ENCODE peak calls at places on chromosomes 6 and 20, in nine cellular contexts. D is AG08395; W is RKO; L is effector CD4-positive, alpha-beta T cell; Y is brain microvascular endothelial cell; T is lung; I is SHP77; M is SW480; N is EH. S is an unnamed sample.

GRCh38 chr20:64165866-64166600 is 1.8 kb downstream of the MYT1 start:
- DNase-seq in D (no peak), W (no peak), Y (no peak), I (no peak), L (no peak), M (no peak), N (no peak), T (no peak), S (peak)

GRCh38 chr6:27049863-27050781 is 197.4 kb upstream of the PRSS16 start:
- DNase-seq in I (no peak), N (no peak), Y (no peak), L (no peak), M (no peak), T (peak), D (no peak), W (no peak), S (no peak)

GRCh38 chr6:18551228-18551627 is 164.1 kb downstream of the RNF144B start:
- DNase-seq in W (peak), L (no peak), Y (peak), M (no peak), D (peak), I (no peak), N (peak), T (no peak), S (no peak)

GRCh38 chr6:64580346-64580745 is 944.7 kb downstream of the PHF3 start:
- DNase-seq in L (no peak), Y (no peak), I (no peak), N (no peak), D (no peak), M (no peak), W (peak), T (no peak), S (no peak)

GRCh38 chr20:11591965-11592364 is 325.7 kb upstream of the BTBD3 start:
- DNase-seq in M (no peak), L (no peak), N (no peak), D (no peak), W (no peak), T (no peak), Y (no peak), I (no peak), S (no peak)

GRCh38 chr20:53298900-53299299 is 294.7 kb downstream of the ZNF217 start:
- DNase-seq in M (no peak), T (no peak), Y (no peak), D (no peak), W (no peak), N (no peak), L (no peak), I (no peak), S (no peak)

GRCh38 chr20:6692566-6693168 is 74.8 kb upstream of the BMP2 start:
- DNase-seq in T (no peak), W (no peak), N (no peak), M (no peak), D (no peak), L (no peak), Y (no peak), I (peak), S (no peak)

GRCh38 chr6:41901882-41902519 is 6.8 kb upstream of the USP49 start:
- DNase-seq in I (no peak), N (peak), T (no peak), M (peak), D (no peak), Y (no peak), L (peak), W (no peak), S (no peak)

GRCh38 chr20:20369353-20370086 is 1.6 kb downstream of the INSM1 start:
- DNase-seq in W (no peak), T (no peak), N (no peak), Y (no peak), D (no peak), I (peak), M (peak), L (no peak), S (no peak)

GRCh38 chr6:168004945-168005344 is 7.5 kb downstream of the KIF25 start:
- DNase-seq in I (no peak), L (no peak), D (no peak), M (no peak), W (no peak), N (no peak), T (no peak), Y (no peak), S (no peak)

GRCh38 chr6:121858976-121859375 is 423.5 kb downstream of the GJA1 start:
- DNase-seq in I (no peak), N (no peak), T (no peak), Y (no peak), D (no peak), L (no peak), W (no peak), M (no peak), S (no peak)

GRCh38 chr6:138155443-138155842 is 6.3 kb upstream of the ARFGEF3 start:
- DNase-seq in W (no peak), L (no peak), N (no peak), T (no peak), Y (no peak), I (no peak), D (no peak), M (no peak), S (no peak)

GRCh38 chr6:69801225-69801624 is 4.4 kb upstream of the LMBRD1 start:
- DNase-seq in M (no peak), I (no peak), T (no peak), W (peak), L (no peak), Y (no peak), D (no peak), N (no peak), S (no peak)

GRCh38 chr20:62704341-62704948 is 4.2 kb upstream of the NTSR1 start:
- DNase-seq in L (no peak), T (peak), Y (peak), I (peak), D (peak), M (peak), N (peak), W (peak), S (no peak)

GRCh38 chr6:170221753-170222400 is 69.0 kb downstream of the DLL1 start:
- DNase-seq in W (no peak), M (no peak), N (no peak), I (peak), L (no peak), Y (no peak), D (no peak), T (no peak), S (no peak)

GRCh38 chr6:148771212-148771601 is 24.4 kb downstream of the UST start:
- DNase-seq in W (no peak), I (peak), T (peak), D (no peak), N (no peak), M (no peak), L (no peak), Y (no peak), S (no peak)

GRCh38 chr20:32142991-32143390 is 33.5 kb downstream of the TM9SF4 start:
- DNase-seq in D (no peak), W (no peak), I (no peak), Y (no peak), L (no peak), T (no peak), N (no peak), M (no peak), S (peak)

GRCh38 chr6:158557927-158558326 is 2.0 kb upstream of the TMEM181 start:
- DNase-seq in W (no peak), N (no peak), T (no peak), L (no peak), Y (no peak), D (no peak), M (no peak), I (no peak), S (no peak)

GRCh38 chr20:32902456-32903420 is 44.0 kb downstream of the EFCAB8 start:
- DNase-seq in N (peak), Y (peak), I (peak), L (peak), M (peak), T (peak), W (peak), D (peak), S (no peak)

GRCh38 chr6:89895273-89895874 is 1.1 kb downstream of the GJA10 start:
- DNase-seq in W (peak), M (peak), L (no peak), I (no peak), Y (peak), N (peak), D (peak), T (no peak), S (no peak)

GRCh38 chr6:37492236-37493046 is 7.3 kb downstream of the CCDC167 start:
- DNase-seq in N (no peak), M (no peak), Y (no peak), D (no peak), I (no peak), T (no peak), L (no peak), W (no peak), S (no peak)

S was measured in chondrocyte.